ENCODE peak calls at places on chromosomes 1 and 21, in five cellular contexts. Z is IMR-90, X is sigmoid colon, K is AG10803, Y is RWPE2. O is an unnamed sample.

GRCh38 chr1:23286401-23286800 is 57.7 kb downstream of the HNRNPR start:
- DNase-seq in Z (no peak), X (no peak), K (peak), Y (no peak), O (no peak)

GRCh38 chr1:206772228-206773002 is at the start of gene IL10:
- DNase-seq in Z (no peak), X (peak), K (no peak), Y (no peak), O (no peak)

GRCh38 chr1:29415156-29415830 is 179.0 kb downstream of the PTPRU start:
- DNase-seq in Z (no peak), X (no peak), K (no peak), Y (no peak), O (no peak)

GRCh38 chr1:211182746-211183145 is 48.8 kb upstream of the KCNH1 start:
- DNase-seq in Z (no peak), X (no peak), K (no peak), Y (no peak), O (no peak)

GRCh38 chr1:212062832-212063438 is 27.4 kb downstream of the DTL start:
- DNase-seq in Z (peak), X (no peak), K (peak), Y (no peak), O (peak)

GRCh38 chr1:214280386-214281029 is 451 bp upstream of the SMYD2 start:
- DNase-seq in Z (peak), X (no peak), K (peak), Y (no peak), O (no peak)

GRCh38 chr1:2394761-2395160 is 3.1 kb downstream of the RER1 start:
- DNase-seq in Z (no peak), X (no peak), K (no peak), Y (no peak), O (no peak)

GRCh38 chr1:96649301-96649700 is 72.3 kb upstream of the PTBP2 start:
- DNase-seq in Z (no peak), X (no peak), K (no peak), Y (no peak), O (no peak)

GRCh38 chr21:14356771-14357170 is 26.2 kb downstream of the HSPA13 start:
- DNase-seq in Z (no peak), X (no peak), K (no peak), Y (no peak), O (no peak)

GRCh38 chr1:79059361-79059760 is 52.8 kb upstream of the ADGRL4 start:
- DNase-seq in Z (peak), X (no peak), K (peak), Y (no peak), O (no peak)

GRCh38 chr1:207826557-207827487 is 75.0 kb downstream of the CD46 start:
- DNase-seq in Z (no peak), X (peak), K (no peak), Y (no peak), O (peak)

GRCh38 chr1:55833452-55834160 is 618.4 kb upstream of the USP24 start:
- DNase-seq in Z (peak), X (no peak), K (peak), Y (no peak), O (no peak)

GRCh38 chr1:165869343-165869742 is 41.9 kb downstream of the UCK2 start:
- DNase-seq in Z (no peak), X (no peak), K (no peak), Y (no peak), O (no peak)

GRCh38 chr1:230256896-230257295 is 169.2 kb downstream of the PGBD5 start:
- DNase-seq in Z (no peak), X (no peak), K (no peak), Y (no peak), O (no peak)

GRCh38 chr1:235679005-235679404 is 29.4 kb upstream of the GNG4 start:
- DNase-seq in Z (no peak), X (no peak), K (no peak), Y (no peak), O (no peak)

GRCh38 chr21:21688877-21689276 is 690.7 kb downstream of the NCAM2 start:
- DNase-seq in Z (peak), X (no peak), K (peak), Y (no peak), O (no peak)

GRCh38 chr1:37722181-37723071 is 30.1 kb downstream of the CDCA8 start:
- DNase-seq in Z (no peak), X (peak), K (no peak), Y (no peak), O (no peak)

GRCh38 chr1:158328424-158328823 is 2.9 kb downstream of the CD1B start:
- DNase-seq in Z (no peak), X (no peak), K (no peak), Y (no peak), O (no peak)

GRCh38 chr1:40799351-40799867 is 15.8 kb downstream of the KCNQ4 start:
- DNase-seq in Z (peak), X (peak), K (peak), Y (no peak), O (no peak)

GRCh38 chr1:203038217-203038741 is 12.0 kb downstream of the PPFIA4 start:
- DNase-seq in Z (peak), X (peak), K (peak), Y (peak), O (no peak)

GRCh38 chr1:223628233-223628632 is 37.3 kb downstream of the CAPN8 start:
- DNase-seq in Z (peak), X (no peak), K (peak), Y (no peak), O (no peak)

GRCh38 chr1:26848947-26849774 is 13.8 kb upstream of the SFN start:
- DNase-seq in Z (peak), X (no peak), K (peak), Y (peak), O (no peak)

GRCh38 chr1:116738673-116739370 is 15.4 kb upstream of the CD2 start:
- DNase-seq in Z (no peak), X (no peak), K (no peak), Y (no peak), O (no peak)

GRCh38 chr1:150765229-150765976 is at the start of gene CTSS:
- DNase-seq in Z (peak), X (no peak), K (peak), Y (no peak), O (no peak)

GRCh38 chr1:13832536-13832935 is 132.5 kb downstream of the PRDM2 start:
- DNase-seq in Z (no peak), X (no peak), K (no peak), Y (no peak), O (no peak)

GRCh38 chr1:147781056-147781471 is 20.7 kb upstream of the GJA5 start:
- DNase-seq in Z (peak), X (no peak), K (peak), Y (no peak), O (no peak)

GRCh38 chr1:166350490-166350889 is 183.7 kb upstream of the FAM78B start:
- DNase-seq in Z (no peak), X (no peak), K (no peak), Y (no peak), O (no peak)

GRCh38 chr21:45504516-45505415 is 37.5 kb downstream of the SLC19A1 start:
- DNase-seq in Z (no peak), X (peak), K (no peak), Y (peak), O (no peak)

GRCh38 chr1:4091996-4092395 is 191.9 kb upstream of the C1orf174 start:
- DNase-seq in Z (no peak), X (peak), K (no peak), Y (no peak), O (no peak)

DNA sequence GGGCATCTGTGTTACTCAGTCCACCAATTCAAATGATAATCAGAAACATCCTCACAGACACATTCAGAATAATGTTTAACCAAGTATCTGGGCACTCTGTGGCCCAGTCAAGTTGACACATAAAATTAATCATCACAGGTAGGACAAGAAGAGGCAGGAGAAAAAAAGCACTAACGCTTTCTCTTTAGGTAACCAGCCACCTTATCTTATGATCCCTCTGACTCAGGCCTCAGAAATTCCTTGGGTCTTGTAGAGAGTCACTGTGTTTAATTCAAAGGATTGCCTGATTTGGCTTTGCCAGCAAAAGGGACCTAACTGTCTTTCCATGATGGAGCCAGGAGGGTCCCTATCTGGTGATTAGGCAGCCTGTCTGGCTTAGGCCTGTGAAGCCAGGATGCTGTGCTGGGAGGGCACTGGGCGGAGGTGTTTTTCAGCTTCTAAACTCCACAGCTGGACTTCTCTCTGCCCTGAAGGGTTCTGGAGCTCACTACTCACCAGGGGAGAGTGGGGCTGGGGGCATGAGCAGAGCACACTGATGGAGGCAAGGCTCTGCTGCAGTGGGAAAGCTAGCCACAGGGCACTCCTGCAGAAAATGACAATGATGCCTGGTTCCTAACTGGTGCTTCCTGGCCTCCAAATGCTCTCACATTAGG is 36.4 kb upstream of the STUM start:
- DNase-seq in Z (no peak), X (no peak), K (no peak), Y (no peak), O (no peak)
- H3K4me3 ChIP-seq in Z (no peak), X (no peak), K (no peak), Y (no peak), O (no peak)

GRCh38 chr1:8410791-8411190 is 92.9 kb downstream of the SLC45A1 start:
- DNase-seq in Z (peak), X (no peak), K (peak), Y (no peak), O (no peak)

GRCh38 chr1:8409666-8410065 is 91.8 kb downstream of the SLC45A1 start:
- DNase-seq in Z (no peak), X (no peak), K (no peak), Y (no peak), O (no peak)

GRCh38 chr1:8407652-8408051 is 89.7 kb downstream of the SLC45A1 start:
- DNase-seq in Z (no peak), X (no peak), K (no peak), Y (no peak), O (no peak)

GRCh38 chr1:8408151-8408839 is 90.4 kb downstream of the SLC45A1 start:
- DNase-seq in Z (peak), X (peak), K (peak), Y (no peak), O (peak)

DNA sequence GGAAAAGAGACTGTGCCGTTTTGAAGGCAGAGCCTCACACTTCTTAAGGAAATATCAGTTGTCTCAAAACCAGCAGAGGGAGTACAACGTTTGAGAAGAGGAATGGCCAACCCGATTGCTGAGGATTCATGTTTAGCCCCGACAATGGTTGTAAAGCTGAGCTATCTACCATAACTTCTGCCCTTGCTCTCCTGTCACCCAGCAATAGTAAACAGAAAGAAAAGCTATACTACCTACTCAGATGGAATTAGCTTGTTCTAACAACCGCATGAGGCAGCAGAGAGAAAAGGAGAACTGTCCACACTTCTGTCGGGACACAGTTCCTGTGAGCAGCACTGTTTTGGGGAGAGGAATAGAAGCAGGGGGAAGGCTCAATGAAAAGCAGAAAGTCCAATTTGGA is 91.2 kb downstream of the SLC45A1 start:
- DNase-seq in Z (peak), X (no peak), K (peak), Y (no peak), O (peak)
- TF ChIP-seq CTCF in Z (peak), X (peak), K (peak), Y (peak), O (peak)

GRCh38 chr1:225597926-225598575 is 54.9 kb downstream of the ENAH start:
- DNase-seq in Z (peak), X (no peak), K (peak), Y (no peak), O (no peak)

GRCh38 chr1:225598847-225599246 is 54.1 kb downstream of the ENAH start:
- DNase-seq in Z (no peak), X (no peak), K (no peak), Y (no peak), O (no peak)

GRCh38 chr1:225603538-225604354 is 49.2 kb downstream of the ENAH start:
- DNase-seq in Z (peak), X (no peak), K (peak), Y (no peak), O (peak)

GRCh38 chr1:225602590-225603206 is 50.2 kb downstream of the ENAH start:
- DNase-seq in Z (no peak), X (no peak), K (no peak), Y (no peak), O (peak)

GRCh38 chr1:225601902-225602589 is 50.9 kb downstream of the ENAH start:
- DNase-seq in Z (no peak), X (no peak), K (no peak), Y (no peak), O (no peak)
- H3K4me3 ChIP-seq in Z (no peak), X (no peak), K (no peak), Y (no peak), O (peak)

GRCh38 chr1:5991784-5992033 is 516 bp downstream of the NPHP4 start:
- DNase-seq in Z (no peak), X (peak), K (no peak), Y (peak), O (no peak)

GRCh38 chr1:5992814-5993552 is 758 bp upstream of the NPHP4 start:
- DNase-seq in Z (no peak), X (no peak), K (no peak), Y (peak), O (no peak)

GRCh38 chr1:5993553-5994510 is 1.6 kb upstream of the NPHP4 start:
- DNase-seq in Z (no peak), X (no peak), K (no peak), Y (peak), O (no peak)

GRCh38 chr1:5990913-5991783 is 1.1 kb downstream of the NPHP4 start:
- DNase-seq in Z (peak), X (no peak), K (peak), Y (peak), O (no peak)

GRCh38 chr1:5992034-5992813 is at the start of gene NPHP4:
- DNase-seq in Z (peak), X (peak), K (peak), Y (peak), O (peak)
- TF ChIP-seq CTCF in Z (no peak), X (no peak), K (no peak), Y (peak), O (peak)

O was measured in LNCaP clone FGC.